ENCODE peak calls at places on chromosomes 11 and 22, in five cellular contexts. O is cardiac muscle cell, Y is HCT116, C is heart right ventricle, G is heart left ventricle. A is an unnamed sample.
A peak's percentile ranks its signal among the peaks of the same experiment; 100 is the strongest.

GRCh38 chr11:12815150-12815523 is 140.9 kb downstream of the TEAD1 start:
- DNase-seq in Y (no peak), C (no peak), O (no peak), G (no peak), A (no peak)

GRCh38 chr22:26722159-26722558 is 64.8 kb downstream of the MIAT start:
- DNase-seq in Y (no peak), C (no peak), G (no peak), O (peak; percentile 29), A (no peak)

GRCh38 chr11:68541983-68542382 is 81.4 kb downstream of the PPP6R3 start:
- DNase-seq in C (no peak), G (no peak), O (no peak), Y (no peak), A (no peak)

GRCh38 chr11:15770798-15771414 is 585.4 kb downstream of the SOX6 start:
- DNase-seq in C (peak; percentile 52), Y (peak; percentile 13), G (no peak), O (peak; percentile 66), A (no peak)

GRCh38 chr11:47254381-47254780 is 3.4 kb upstream of the NR1H3 start:
- DNase-seq in C (no peak), O (peak; percentile 31), Y (no peak), G (no peak), A (peak; percentile 65)

GRCh38 chr22:48333323-48333763 is 1494.3 kb downstream of the BRD1 start:
- DNase-seq in O (no peak), Y (no peak), G (peak; percentile 64), C (no peak), A (no peak)

GRCh38 chr22:17981497-17981896 is 42.9 kb downstream of the MICAL3 start:
- DNase-seq in G (no peak), Y (no peak), C (no peak), O (no peak), A (no peak)

GRCh38 chr11:93740031-93740801 is 1.1 kb downstream of the TAF1D start:
- DNase-seq in O (peak; percentile 46), Y (no peak), C (no peak), G (no peak), A (no peak)

GRCh38 chr22:36585841-36586240 is 56.9 kb upstream of the EIF3D start:
- DNase-seq in G (no peak), C (no peak), O (no peak), Y (no peak), A (no peak)

GRCh38 chr11:1703146-1703545 is 6.2 kb downstream of the KRTAP5-6 start:
- DNase-seq in O (no peak), C (no peak), Y (no peak), G (no peak), A (no peak)

GRCh38 chr22:17807571-17808410 is 33.5 kb upstream of the BID start:
- DNase-seq in C (peak; percentile 71), Y (no peak), G (peak; percentile 78), O (peak; percentile 43), A (peak; percentile 83)

GRCh38 chr22:29587938-29588699 is 7.2 kb upstream of the NIPSNAP1 start:
- DNase-seq in O (peak; percentile 78), G (no peak), Y (no peak), C (no peak), A (no peak)

GRCh38 chr11:27914080-27914479 is 193.9 kb downstream of the KIF18A start:
- DNase-seq in G (no peak), C (no peak), O (no peak), Y (no peak), A (no peak)

GRCh38 chr11:103907548-103908455 is 128.6 kb upstream of the DDI1 start:
- DNase-seq in Y (no peak), G (no peak), O (peak; percentile 66), C (no peak), A (no peak)

DNA sequence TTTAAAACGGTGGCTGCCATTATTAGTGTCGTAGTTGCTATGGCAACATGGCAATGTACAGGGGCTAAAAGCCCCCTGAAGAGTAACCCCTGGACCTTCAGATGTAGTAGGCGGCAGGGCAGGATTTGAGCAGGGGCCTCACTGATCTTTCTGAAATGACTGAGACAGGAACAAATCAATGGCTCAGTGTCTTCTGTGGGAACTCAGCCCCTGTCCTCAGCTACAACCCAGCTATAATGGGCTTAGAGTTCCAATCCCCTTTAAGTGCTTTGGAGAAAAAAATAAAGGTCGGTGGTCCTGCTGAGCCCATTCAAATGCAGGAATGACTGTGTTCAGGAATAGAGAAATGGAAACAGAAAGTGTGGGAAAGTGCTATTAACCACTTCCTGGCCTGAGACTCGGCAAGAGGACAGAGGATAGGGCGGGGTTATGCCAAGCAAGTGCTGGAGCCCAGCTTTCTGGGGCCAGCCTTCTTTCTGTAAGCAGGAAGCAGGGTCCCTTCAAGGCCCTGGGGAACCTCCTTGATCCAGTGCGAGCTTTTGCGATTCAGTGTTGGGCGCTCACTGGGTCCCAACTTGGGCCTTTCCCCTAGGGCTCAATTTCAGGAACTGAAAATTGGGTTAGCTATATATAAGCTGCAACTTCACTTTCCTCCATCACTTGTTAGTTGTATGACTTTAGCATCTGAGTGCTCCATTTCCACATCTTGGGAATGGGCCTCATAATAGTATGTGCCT is 6.1 kb upstream of the CD82 start:
- DNase-seq in O (no peak), C (no peak), Y (no peak), G (no peak), A (no peak)
- H3K4me1 ChIP-seq in O (peaks cover 3% of the 10 kb centered on the region), C (peaks cover 29% of the 10 kb centered on the region), Y (peaks cover 19% of the 10 kb centered on the region), G (peaks cover 19% of the 10 kb centered on the region), A (peaks cover 14% of the 10 kb centered on the region)

DNA sequence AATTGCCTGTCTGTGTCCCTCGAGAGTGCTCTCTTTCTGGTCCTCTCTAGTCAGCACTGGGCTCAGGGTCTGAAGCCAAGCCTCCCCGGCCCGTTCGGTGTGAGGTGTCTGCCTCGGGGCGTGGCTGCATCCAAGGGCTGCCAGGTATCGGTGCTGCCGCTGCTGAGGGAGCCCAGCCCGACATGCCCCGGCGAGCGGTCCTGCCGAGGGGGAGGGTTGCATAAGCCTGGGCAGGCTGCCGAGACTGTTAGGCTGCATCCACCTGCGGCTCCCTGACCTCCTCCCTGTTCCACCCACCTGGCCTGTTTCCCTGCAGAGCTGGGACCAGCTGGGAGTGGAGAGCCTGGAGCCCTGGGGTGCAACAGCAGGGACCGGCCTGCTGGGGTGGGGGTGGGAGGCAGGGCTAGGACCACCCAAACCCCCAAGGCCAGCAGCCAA is 6.3 kb downstream of the OVOL1 start:
- DNase-seq in Y (no peak), C (no peak), G (peak; percentile 49), O (no peak), A (no peak)
- TF ChIP-seq CTCF in Y (no peak), C (no peak), G (no peak), O (no peak), A (no peak)

GRCh38 chr11:70660059-70660888 is 261.9 kb downstream of the CTTN start:
- DNase-seq in G (no peak), C (no peak), O (no peak), Y (no peak), A (no peak)

GRCh38 chr11:70662691-70663098 is 264.4 kb downstream of the CTTN start:
- DNase-seq in C (no peak), G (no peak), Y (no peak), O (no peak), A (no peak)

GRCh38 chr11:70661763-70662501 is 263.6 kb downstream of the CTTN start:
- DNase-seq in O (peak; percentile 22), Y (no peak), C (no peak), G (no peak), A (no peak)

GRCh38 chr11:70663815-70664214 is 265.5 kb downstream of the CTTN start:
- DNase-seq in Y (no peak), G (no peak), C (no peak), O (no peak), A (no peak)

DNA sequence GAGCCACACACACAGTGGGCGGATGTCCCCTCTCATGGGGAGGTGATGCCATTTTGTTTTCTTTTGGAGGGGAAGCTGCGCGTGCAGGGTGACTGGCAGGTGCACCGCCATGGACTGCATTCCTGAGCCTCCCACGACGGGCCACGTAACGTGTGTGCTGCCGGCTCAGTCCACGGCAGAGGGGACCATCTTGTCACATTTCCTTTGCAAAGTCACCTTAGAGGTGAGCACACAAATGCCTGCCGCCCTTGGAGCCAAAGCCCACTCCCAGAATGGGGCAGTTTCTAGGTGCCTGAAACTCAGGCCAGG is 262.5 kb downstream of the CTTN start:
- DNase-seq in O (no peak), G (no peak), C (no peak), Y (no peak), A (no peak)
- H3K4me3 ChIP-seq in O (no peak overlapping the region), G (no peak overlapping the region), C (no peak overlapping the region), Y (no peak overlapping the region), A (no peak overlapping the region)

DNA sequence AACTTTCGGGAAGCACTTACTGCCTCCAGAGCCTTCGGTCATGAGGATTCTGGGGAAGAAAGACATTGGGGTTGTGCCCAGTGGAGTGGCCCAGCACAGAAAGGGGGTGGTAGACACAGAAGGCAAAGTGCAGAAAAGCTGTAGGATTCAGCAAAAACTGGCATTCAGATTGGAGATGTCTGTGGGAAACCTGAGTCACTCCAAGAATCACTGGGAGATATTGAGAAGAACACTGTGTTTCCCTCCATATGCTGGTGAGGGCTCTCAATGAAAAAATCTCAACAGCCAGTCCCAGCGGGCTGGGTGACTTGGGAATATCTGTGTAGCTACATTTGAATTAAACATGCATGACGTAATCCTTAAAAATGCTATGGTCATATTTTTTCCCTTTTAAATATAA is 61.2 kb upstream of the RCN1 start:
- DNase-seq in C (no peak), Y (no peak), O (peak; percentile 51), G (no peak), A (no peak)
- H3K4me1 ChIP-seq in C (no peaks in the 10 kb centered on the region), Y (no peaks in the 10 kb centered on the region), O (no peaks in the 10 kb centered on the region), G (no peaks in the 10 kb centered on the region), A (no peaks in the 10 kb centered on the region)

GRCh38 chr11:91773090-91773489 is 451.5 kb upstream of the FAT3 start:
- DNase-seq in Y (no peak), O (peak; percentile 11), C (no peak), G (no peak), A (no peak)
- TF ChIP-seq CTCF in Y (no peak), O (no peak), C (no peak), G (no peak), A (no peak)

GRCh38 chr22:22769434-22770279 is 118.0 kb upstream of the IGLL5 start:
- DNase-seq in G (no peak), Y (no peak), O (no peak), C (no peak), A (no peak)
- H3K4me3 ChIP-seq in G (no peak overlapping the region), Y (no peak overlapping the region), O (no peak overlapping the region), C (no peak overlapping the region), A (no peak overlapping the region)

DNA sequence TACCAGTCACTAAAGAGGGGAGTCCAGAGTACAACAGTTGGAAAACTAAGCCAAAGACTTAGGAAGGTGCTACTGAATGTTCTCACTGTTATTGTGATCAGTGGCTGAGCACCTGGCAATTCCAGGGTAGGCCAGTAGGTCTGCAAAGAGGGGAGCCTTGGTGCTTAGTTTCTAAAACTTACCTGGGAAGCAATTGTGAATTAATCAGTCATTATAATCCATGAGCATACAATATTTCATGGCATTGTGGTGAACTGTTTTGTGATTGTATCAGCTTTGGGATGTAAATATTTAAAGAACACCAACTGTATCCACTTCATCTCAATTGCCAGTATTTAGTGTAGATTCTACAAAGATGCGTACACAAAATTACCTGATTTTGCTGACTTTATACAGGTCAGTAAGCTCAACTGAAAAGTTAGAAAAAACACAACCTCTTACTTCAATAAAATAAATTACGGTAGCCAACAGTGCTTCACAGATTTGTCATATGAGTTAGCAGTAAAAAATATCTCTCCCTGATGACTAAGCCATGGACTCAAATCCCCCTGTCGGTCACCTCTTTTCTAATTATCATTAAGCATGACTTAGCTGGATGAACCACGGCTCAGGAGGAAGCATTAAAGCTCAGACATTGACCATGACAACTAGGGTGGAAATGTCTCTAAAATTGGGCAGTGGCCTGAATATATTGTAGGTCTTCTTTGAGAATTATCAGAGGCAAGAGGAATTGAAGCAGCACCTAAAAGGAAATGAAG is 30.8 kb upstream of the SORL1 start:
- DNase-seq in Y (no peak), G (no peak), C (no peak), O (no peak), A (no peak)
- H3K4me1 ChIP-seq in Y (peaks cover 8% of the 10 kb centered on the region), G (peaks cover 7% of the 10 kb centered on the region), C (peaks cover 13% of the 10 kb centered on the region), O (no peaks in the 10 kb centered on the region), A (no peaks in the 10 kb centered on the region)

A was measured in psoas muscle.